ENCODE peak calls at places on chromosome X, in seven cellular contexts. One of them, this sample, is unnamed.
A peak's percentile ranks its signal among the peaks of the same experiment; 100 is the strongest.

GRCh38 chrX:153762636-153763173 is 1.3 kb upstream of the PLXNB3 start:
- DNase-seq in PC-3: no peak
- DNase-seq in neural crest cell: no peak
- DNase-seq in mammary epithelial cell: no peak
- DNase-seq in HCT116: no peak
- DNase-seq in cardiac fibroblast: no peak
- DNase-seq in hepatocyte: no peak
- DNase-seq in this sample: no peak

GRCh38 chrX:50158616-50159015 is 42.2 kb downstream of the AKAP4 start:
- DNase-seq in hepatocyte: peak; percentile 16
- DNase-seq in cardiac fibroblast: no peak
- DNase-seq in neural crest cell: no peak
- DNase-seq in HCT116: no peak
- DNase-seq in PC-3: no peak
- DNase-seq in mammary epithelial cell: no peak
- DNase-seq in this sample: no peak

GRCh38 chrX:134624046-134624430 is 34.2 kb downstream of the PLAC1 start:
- DNase-seq in HCT116: no peak
- DNase-seq in cardiac fibroblast: peak; percentile 40
- DNase-seq in hepatocyte: no peak
- DNase-seq in mammary epithelial cell: no peak
- DNase-seq in PC-3: no peak
- DNase-seq in neural crest cell: no peak
- DNase-seq in this sample: no peak

GRCh38 chrX:136268051-136269048 is 17.1 kb upstream of the MAP7D3 start:
- DNase-seq in neural crest cell: peak; percentile 41
- DNase-seq in HCT116: peak; percentile 7
- DNase-seq in cardiac fibroblast: peak; percentile 57
- DNase-seq in PC-3: peak; percentile 67
- DNase-seq in hepatocyte: peak; percentile 44
- DNase-seq in mammary epithelial cell: no peak
- DNase-seq in this sample: peak; percentile 39

GRCh38 chrX:140764401-140764919 is 54.9 kb downstream of the LINC00632 start:
- DNase-seq in HCT116: no peak
- DNase-seq in PC-3: peak; percentile 58
- DNase-seq in cardiac fibroblast: peak; percentile 61
- DNase-seq in mammary epithelial cell: no peak
- DNase-seq in neural crest cell: peak; percentile 48
- DNase-seq in hepatocyte: peak; percentile 69
- DNase-seq in this sample: peak; percentile 31

GRCh38 chrX:57286507-57287251 is at the start of gene FAAH2:
- DNase-seq in HCT116: peak; percentile 90
- DNase-seq in hepatocyte: peak; percentile 87
- DNase-seq in neural crest cell: no peak
- DNase-seq in mammary epithelial cell: peak; percentile 86
- DNase-seq in cardiac fibroblast: no peak
- DNase-seq in PC-3: peak; percentile 87
- DNase-seq in this sample: peak; percentile 12

GRCh38 chrX:70208479-70208878 is 26.0 kb upstream of the AWAT1 start:
- DNase-seq in hepatocyte: no peak
- DNase-seq in HCT116: no peak
- DNase-seq in PC-3: no peak
- DNase-seq in mammary epithelial cell: no peak
- DNase-seq in neural crest cell: no peak
- DNase-seq in cardiac fibroblast: peak; percentile 8
- DNase-seq in this sample: no peak

GRCh38 chrX:139766545-139766983 is 58.6 kb upstream of the MCF2 start:
- DNase-seq in hepatocyte: no peak
- DNase-seq in neural crest cell: no peak
- DNase-seq in PC-3: no peak
- DNase-seq in mammary epithelial cell: no peak
- DNase-seq in HCT116: no peak
- DNase-seq in cardiac fibroblast: no peak
- DNase-seq in this sample: no peak

GRCh38 chrX:30060718-30061117 is 154.6 kb upstream of the MAGEB2 start:
- DNase-seq in HCT116: peak; percentile 6
- DNase-seq in neural crest cell: no peak
- DNase-seq in mammary epithelial cell: peak; percentile 1
- DNase-seq in PC-3: peak; percentile 47
- DNase-seq in cardiac fibroblast: peak; percentile 26
- DNase-seq in hepatocyte: peak; percentile 23
- DNase-seq in this sample: peak; percentile 3

GRCh38 chrX:46407753-46408130 is 137.5 kb downstream of the ZNF674 start:
- DNase-seq in cardiac fibroblast: peak; percentile 44
- DNase-seq in hepatocyte: no peak
- DNase-seq in neural crest cell: no peak
- DNase-seq in HCT116: no peak
- DNase-seq in PC-3: no peak
- DNase-seq in mammary epithelial cell: no peak
- DNase-seq in this sample: no peak

GRCh38 chrX:46407036-46407752 is 138.0 kb downstream of the ZNF674 start:
- DNase-seq in PC-3: no peak
- DNase-seq in neural crest cell: no peak
- DNase-seq in mammary epithelial cell: no peak
- DNase-seq in hepatocyte: no peak
- DNase-seq in HCT116: no peak
- DNase-seq in cardiac fibroblast: no peak
- DNase-seq in this sample: no peak

GRCh38 chrX:46404774-46405173 is 140.4 kb downstream of the ZNF674 start:
- DNase-seq in mammary epithelial cell: no peak
- DNase-seq in cardiac fibroblast: no peak
- DNase-seq in neural crest cell: no peak
- DNase-seq in hepatocyte: no peak
- DNase-seq in PC-3: no peak
- DNase-seq in HCT116: no peak
- DNase-seq in this sample: no peak

GRCh38 chrX:46408553-46409407 is 136.4 kb downstream of the ZNF674 start:
- DNase-seq in cardiac fibroblast: peak; percentile 78
- DNase-seq in neural crest cell: peak; percentile 75
- DNase-seq in hepatocyte: peak; percentile 83
- DNase-seq in PC-3: peak; percentile 83
- DNase-seq in HCT116: peak; percentile 42
- DNase-seq in mammary epithelial cell: peak; percentile 39
- DNase-seq in this sample: peak; percentile 65
- TF ChIP-seq CTCF in cardiac fibroblast: peak; percentile 57
- TF ChIP-seq CTCF in neural crest cell: peak; percentile 95
- TF ChIP-seq CTCF in hepatocyte: peak; percentile 85
- TF ChIP-seq CTCF in PC-3: peak; percentile 94
- TF ChIP-seq CTCF in HCT116: peak; percentile 53
- TF ChIP-seq CTCF in mammary epithelial cell: peak; percentile 92
- TF ChIP-seq CTCF in this sample: peak; percentile 76

GRCh38 chrX:11334165-11334564 is 41.0 kb downstream of the AMELX start:
- DNase-seq in neural crest cell: no peak
- DNase-seq in cardiac fibroblast: peak; percentile 33
- DNase-seq in PC-3: peak; percentile 27
- DNase-seq in hepatocyte: no peak
- DNase-seq in HCT116: no peak
- DNase-seq in mammary epithelial cell: peak; percentile 65
- DNase-seq in this sample: no peak
- TF ChIP-seq CTCF in neural crest cell: no peak
- TF ChIP-seq CTCF in cardiac fibroblast: no peak
- TF ChIP-seq CTCF in PC-3: no peak
- TF ChIP-seq CTCF in hepatocyte: no peak
- TF ChIP-seq CTCF in HCT116: no peak
- TF ChIP-seq CTCF in mammary epithelial cell: no peak
- TF ChIP-seq CTCF in this sample: no peak

DNA sequence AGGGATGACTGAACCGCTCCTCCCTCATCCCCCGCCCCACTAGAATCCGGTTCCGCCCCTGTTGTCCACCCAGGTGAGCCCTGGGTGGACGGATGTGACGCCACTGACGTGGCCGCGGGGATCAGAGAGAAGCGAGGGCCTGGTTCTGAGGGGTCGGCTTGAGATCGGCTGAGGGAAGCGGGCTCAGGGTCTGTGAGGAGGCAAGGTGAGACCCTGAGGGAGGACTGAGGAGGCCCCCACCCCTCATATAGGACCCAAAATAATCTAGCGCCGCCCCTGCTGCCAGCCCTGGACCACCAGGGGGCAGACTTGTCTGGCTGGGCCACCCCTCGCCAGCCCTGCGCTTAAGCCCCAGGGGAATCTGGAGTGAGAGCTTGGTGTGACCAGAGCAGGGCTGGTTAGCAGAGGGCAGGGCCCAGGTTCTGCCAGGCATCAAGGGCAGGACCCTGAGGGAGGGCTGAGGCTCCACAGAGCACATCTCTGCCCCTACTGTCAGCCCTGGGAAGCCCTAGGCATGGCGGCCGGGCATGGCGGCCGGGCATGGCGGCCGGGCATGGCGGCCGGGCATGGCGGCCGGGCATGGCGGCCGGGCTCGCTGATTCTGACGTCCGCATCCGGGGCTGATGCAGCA is at the start of gene MAGEA8:
- DNase-seq in HCT116: no peak
- DNase-seq in PC-3: no peak
- DNase-seq in mammary epithelial cell: no peak
- DNase-seq in neural crest cell: no peak
- DNase-seq in cardiac fibroblast: no peak
- DNase-seq in hepatocyte: no peak
- DNase-seq in this sample: no peak
- TF ChIP-seq CTCF in HCT116: peak; percentile 4
- TF ChIP-seq CTCF in PC-3: peak; percentile 32
- TF ChIP-seq CTCF in mammary epithelial cell: no peak
- TF ChIP-seq CTCF in neural crest cell: peak; percentile 27
- TF ChIP-seq CTCF in cardiac fibroblast: peak; percentile 6
- TF ChIP-seq CTCF in hepatocyte: no peak
- TF ChIP-seq CTCF in this sample: peak; percentile 36

GRCh38 chrX:31200430-31200829 is 128.6 kb upstream of the FTHL17 start:
- DNase-seq in HCT116: no peak
- DNase-seq in neural crest cell: no peak
- DNase-seq in PC-3: no peak
- DNase-seq in mammary epithelial cell: no peak
- DNase-seq in cardiac fibroblast: no peak
- DNase-seq in hepatocyte: no peak
- DNase-seq in this sample: no peak

GRCh38 chrX:31199051-31199769 is 127.4 kb upstream of the FTHL17 start:
- DNase-seq in HCT116: no peak
- DNase-seq in PC-3: no peak
- DNase-seq in hepatocyte: peak; percentile 15
- DNase-seq in cardiac fibroblast: no peak
- DNase-seq in mammary epithelial cell: peak; percentile 24
- DNase-seq in neural crest cell: no peak
- DNase-seq in this sample: no peak

GRCh38 chrX:31199770-31200114 is 127.9 kb upstream of the FTHL17 start:
- DNase-seq in cardiac fibroblast: no peak
- DNase-seq in PC-3: no peak
- DNase-seq in neural crest cell: no peak
- DNase-seq in HCT116: no peak
- DNase-seq in mammary epithelial cell: no peak
- DNase-seq in hepatocyte: peak; percentile 48
- DNase-seq in this sample: no peak

DNA sequence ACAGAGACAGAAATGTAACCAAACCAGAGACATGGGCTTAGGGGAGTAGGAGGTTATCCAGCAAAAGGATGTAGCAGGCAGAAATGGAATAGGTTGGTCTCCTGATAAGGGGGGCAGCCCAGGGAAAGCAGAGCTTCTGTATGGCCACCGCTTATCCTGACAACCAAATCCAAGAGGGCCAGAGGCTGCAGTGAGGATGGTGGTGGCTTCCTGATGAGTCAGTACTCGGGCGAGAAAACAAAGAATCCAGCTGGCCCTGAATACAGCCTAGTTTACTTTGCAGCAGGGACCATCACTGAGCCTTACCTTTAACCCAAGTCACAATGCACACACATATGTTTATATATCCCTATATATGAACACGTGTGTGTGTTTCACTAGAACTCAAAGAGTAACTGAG is 129.7 kb upstream of the FTHL17 start:
- DNase-seq in hepatocyte: no peak
- DNase-seq in cardiac fibroblast: no peak
- DNase-seq in PC-3: no peak
- DNase-seq in mammary epithelial cell: no peak
- DNase-seq in HCT116: no peak
- DNase-seq in neural crest cell: no peak
- DNase-seq in this sample: no peak
- TF ChIP-seq CTCF in hepatocyte: no peak
- TF ChIP-seq CTCF in cardiac fibroblast: no peak
- TF ChIP-seq CTCF in PC-3: no peak
- TF ChIP-seq CTCF in mammary epithelial cell: no peak
- TF ChIP-seq CTCF in HCT116: no peak
- TF ChIP-seq CTCF in neural crest cell: no peak
- TF ChIP-seq CTCF in this sample: no peak